ENCODE peak calls at places on chromosomes 5 and 9, in five cellular contexts. C, K, V, H and X are unnamed samples.

GRCh38 chr5:112276996-112277395 is 142.1 kb downstream of the EPB41L4A start:
- DNase-seq in C (no peak), K (no peak), V (no peak), H (no peak), X (no peak)

GRCh38 chr9:93297659-93298497 is 113.9 kb downstream of the WNK2 start:
- DNase-seq in C (no peak), K (no peak), V (no peak), H (no peak), X (no peak)

GRCh38 chr9:35579130-35579529 is 25.9 kb upstream of the TESK1 start:
- DNase-seq in C (no peak), K (peak; percentile 43), V (peak; percentile 36), H (no peak), X (no peak)

GRCh38 chr5:110839004-110839403 is 100.2 kb downstream of the SLC25A46 start:
- DNase-seq in C (no peak), K (no peak), V (no peak), H (no peak), X (no peak)

GRCh38 chr5:32508806-32509805 is 64.6 kb upstream of the ZFR start:
- DNase-seq in C (peak; percentile 6), K (no peak), V (no peak), H (no peak), X (no peak)

GRCh38 chr9:78826521-78826920 is 529.6 kb downstream of the PSAT1 start:
- DNase-seq in C (no peak), K (no peak), V (no peak), H (no peak), X (no peak)

GRCh38 chr9:25224309-25224708 is 453.9 kb downstream of the TUSC1 start:
- DNase-seq in C (no peak), K (no peak), V (no peak), H (no peak), X (no peak)

GRCh38 chr9:68949271-68950000 is 64.5 kb downstream of the PRKACG start:
- DNase-seq in C (peak; percentile 27), K (peak; percentile 51), V (peak; percentile 7), H (no peak), X (no peak)

GRCh38 chr5:39328731-39329130 is 35.6 kb downstream of the C9 start:
- DNase-seq in C (peak; percentile 8), K (no peak), V (no peak), H (no peak), X (no peak)

GRCh38 chr5:77630246-77631165 is 8.0 kb downstream of the OTP start:
- DNase-seq in C (no peak), K (peak; percentile 96), V (peak; percentile 49), H (no peak), X (peak; percentile 51)

GRCh38 chr5:147796556-147797308 is 14.2 kb upstream of the JAKMIP2 start:
- DNase-seq in C (no peak), K (no peak), V (no peak), H (no peak), X (no peak)

GRCh38 chr5:97553829-97554452 is 370.9 kb upstream of the RIOK2 start:
- DNase-seq in C (no peak), K (no peak), V (no peak), H (no peak), X (no peak)

GRCh38 chr9:129476821-129477611 is 143.9 kb downstream of the C9orf50 start:
- DNase-seq in C (no peak), K (no peak), V (no peak), H (no peak), X (no peak)

GRCh38 chr5:93611900-93612898 is 29.2 kb downstream of the NR2F1 start:
- DNase-seq in C (no peak), K (no peak), V (no peak), H (no peak), X (no peak)

GRCh38 chr5:173493846-173494245 is 122.6 kb downstream of the BOD1 start:
- DNase-seq in C (no peak), K (no peak), V (no peak), H (no peak), X (no peak)

GRCh38 chr5:123193176-123193575 is 104.1 kb downstream of the PRDM6 start:
- DNase-seq in C (no peak), K (no peak), V (no peak), H (no peak), X (no peak)

GRCh38 chr5:156641690-156642089 is 208.4 kb upstream of the PPP1R2B start:
- DNase-seq in C (no peak), K (no peak), V (no peak), H (no peak), X (no peak)

GRCh38 chr9:92328225-92328624 is 2.5 kb downstream of the CENPP start:
- DNase-seq in C (peak; percentile 67), K (peak; percentile 30), V (no peak), H (no peak), X (no peak)

GRCh38 chr9:83234541-83234940 is 171.6 kb upstream of the RASEF start:
- DNase-seq in C (peak; percentile 55), K (no peak), V (no peak), H (no peak), X (no peak)

GRCh38 chr5:167753725-167754490 is 537.5 kb upstream of the WWC1 start:
- DNase-seq in C (no peak), K (no peak), V (no peak), H (no peak), X (no peak)

GRCh38 chr5:157665467-157666085 is 5.8 kb upstream of the C5orf52 start:
- DNase-seq in C (peak; percentile 88), K (no peak), V (no peak), H (no peak), X (no peak)

GRCh38 chr9:129321511-129322021 is 143.5 kb upstream of the IER5L start:
- DNase-seq in C (no peak), K (no peak), V (no peak), H (no peak), X (peak; percentile 8)

GRCh38 chr5:146390469-146390868 is 51.8 kb downstream of the POU4F3 start:
- DNase-seq in C (no peak), K (peak; percentile 14), V (no peak), H (no peak), X (no peak)

GRCh38 chr5:134312796-134313195 is 54.2 kb downstream of the CDKL3 start:
- DNase-seq in C (no peak), K (no peak), V (no peak), H (no peak), X (no peak)

GRCh38 chr5:68110264-68110663 is 105.3 kb upstream of the PIK3R1 start:
- DNase-seq in C (no peak), K (no peak), V (no peak), H (no peak), X (no peak)

GRCh38 chr5:126866837-126867236 is 89.9 kb downstream of the LMNB1 start:
- DNase-seq in C (no peak), K (no peak), V (no peak), H (no peak), X (no peak)

GRCh38 chr9:134297581-134297980 is 28.7 kb upstream of the RXRA start:
- DNase-seq in C (no peak), K (no peak), V (no peak), H (no peak), X (peak; percentile 15)

GRCh38 chr9:92774274-92774673 is 9.6 kb upstream of the BICD2 start:
- DNase-seq in C (peak; percentile 81), K (no peak), V (no peak), H (no peak), X (no peak)

GRCh38 chr5:14917719-14918118 is 46.1 kb upstream of the ANKH start:
- DNase-seq in C (no peak), K (no peak), V (no peak), H (no peak), X (no peak)

GRCh38 chr5:54643679-54644078 is 126.1 kb downstream of the SNX18 start:
- DNase-seq in C (peak; percentile 88), K (no peak), V (no peak), H (no peak), X (no peak)